ENCODE peak calls at places on chromosomes 12 and 14, in seven cellular contexts. S is DMS153; X is activated CD4-positive, alpha-beta T cell treated with anti-CD3 and anti-CD28 coated beads, Interleukin-2, amount 50 U/mL, for 1 hour; L is endothelial cell; N is HTR-8/SVneo; T is iPS DF 6.9; V is NCI-H1417. P is an unnamed sample.

GRCh38 chr12:111558107-111558376 is 41.1 kb downstream of the ATXN2 start:
- DNase-seq in S (no peak), X (no peak), L (no peak), N (no peak), T (no peak), V (no peak), P (no peak)

GRCh38 chr12:23949212-23950010 is at the start of gene SOX5:
- DNase-seq in S (no peak), X (no peak), L (peak), N (no peak), T (no peak), V (peak), P (no peak)

GRCh38 chr14:24285351-24285750 is 14.0 kb upstream of the RABGGTA start:
- DNase-seq in S (no peak), X (no peak), L (no peak), N (no peak), T (no peak), V (no peak), P (no peak)

GRCh38 chr12:30989754-30990153 is 63.2 kb downstream of the TSPAN11 start:
- DNase-seq in S (peak), X (no peak), L (peak), N (no peak), T (peak), V (peak), P (no peak)

GRCh38 chr14:55532645-55533309 is 47.2 kb upstream of the KTN1 start:
- DNase-seq in S (no peak), X (no peak), L (peak), N (no peak), T (no peak), V (no peak), P (no peak)

GRCh38 chr12:68856510-68856909 is 48.5 kb downstream of the MDM2 start:
- DNase-seq in S (no peak), X (no peak), L (no peak), N (no peak), T (no peak), V (no peak), P (no peak)

GRCh38 chr12:65123435-65124063 is 2.4 kb upstream of the WIF1 start:
- DNase-seq in S (peak), X (no peak), L (peak), N (peak), T (no peak), V (peak), P (no peak)

GRCh38 chr12:116199160-116199559 is 78.3 kb downstream of the MED13L start:
- DNase-seq in S (no peak), X (no peak), L (no peak), N (no peak), T (no peak), V (no peak), P (no peak)

GRCh38 chr12:58414398-58414871 is 473.1 kb downstream of the ATP23 start:
- DNase-seq in S (no peak), X (no peak), L (no peak), N (no peak), T (no peak), V (no peak), P (no peak)

GRCh38 chr14:35533357-35534129 is 421 bp upstream of the INSM2 start:
- DNase-seq in S (peak), X (peak), L (peak), N (peak), T (no peak), V (peak), P (no peak)

GRCh38 chr12:52402873-52403510 is 3.1 kb downstream of the KRT82 start:
- DNase-seq in S (no peak), X (no peak), L (no peak), N (no peak), T (no peak), V (no peak), P (no peak)

GRCh38 chr12:132210223-132211055 is 66.2 kb downstream of the NOC4L start:
- DNase-seq in S (no peak), X (no peak), L (no peak), N (no peak), T (no peak), V (no peak), P (no peak)

GRCh38 chr12:22625671-22626251 is 790 bp downstream of the ETNK1 start:
- DNase-seq in S (no peak), X (peak), L (peak), N (peak), T (no peak), V (peak), P (no peak)

GRCh38 chr14:33564774-33565630 is 385.9 kb downstream of the EGLN3 start:
- DNase-seq in S (peak), X (no peak), L (peak), N (peak), T (no peak), V (no peak), P (no peak)

GRCh38 chr14:101705733-101706508 is 55.6 kb upstream of the PPP2R5C start:
- DNase-seq in S (no peak), X (peak), L (no peak), N (no peak), T (no peak), V (no peak), P (no peak)

GRCh38 chr14:103002578-103003350 is 54.6 kb downstream of the CDC42BPB start:
- DNase-seq in S (no peak), X (no peak), L (no peak), N (no peak), T (no peak), V (no peak), P (no peak)

GRCh38 chr12:28177461-28177860 is 12.8 kb upstream of the CCDC91 start:
- DNase-seq in S (no peak), X (no peak), L (no peak), N (no peak), T (no peak), V (no peak), P (no peak)

GRCh38 chr12:90253674-90254181 is 545.1 kb upstream of the ATP2B1 start:
- DNase-seq in S (peak), X (peak), L (no peak), N (peak), T (no peak), V (no peak), P (no peak)

GRCh38 chr14:69270795-69271708 is 11.1 kb downstream of the GALNT16 start:
- DNase-seq in S (no peak), X (no peak), L (no peak), N (peak), T (no peak), V (no peak), P (no peak)

GRCh38 chr12:82415402-82415801 is 57.1 kb downstream of the METTL25 start:
- DNase-seq in S (no peak), X (no peak), L (no peak), N (no peak), T (no peak), V (no peak), P (no peak)

GRCh38 chr12:124194521-124195225 is 100.2 kb upstream of the RFLNA start:
- DNase-seq in S (no peak), X (no peak), L (no peak), N (no peak), T (no peak), V (no peak), P (no peak)

GRCh38 chr12:38744056-38744455 is 161.3 kb downstream of the CPNE8 start:
- DNase-seq in S (no peak), X (no peak), L (no peak), N (no peak), T (no peak), V (no peak), P (no peak)

GRCh38 chr12:53219116-53219955 is 12.3 kb upstream of the ITGB7 start:
- DNase-seq in S (no peak), X (peak), L (no peak), N (no peak), T (no peak), V (no peak), P (no peak)

GRCh38 chr12:54364413-54364812 is at the start of gene GPR84:
- DNase-seq in S (no peak), X (no peak), L (no peak), N (no peak), T (no peak), V (no peak), P (no peak)

GRCh38 chr12:110266980-110267620 is 13.9 kb upstream of the ATP2A2 start:
- DNase-seq in S (peak), X (no peak), L (no peak), N (no peak), T (no peak), V (peak), P (no peak)

GRCh38 chr12:78406776-78407335 is 457.7 kb upstream of the SYT1 start:
- DNase-seq in S (peak), X (no peak), L (no peak), N (no peak), T (no peak), V (no peak), P (no peak)

GRCh38 chr14:95998656-95999055 is 40.5 kb upstream of the C14orf132 start:
- DNase-seq in S (no peak), X (no peak), L (no peak), N (peak), T (no peak), V (peak), P (no peak)

GRCh38 chr14:100567009-100567876 is 20.0 kb downstream of the BEGAIN start:
- DNase-seq in S (no peak), X (no peak), L (no peak), N (no peak), T (no peak), V (no peak), P (no peak)

GRCh38 chr12:118058881-118059644 is 1.9 kb downstream of the WSB2 start:
- DNase-seq in S (no peak), X (no peak), L (no peak), N (no peak), T (no peak), V (no peak), P (no peak)

GRCh38 chr12:122988612-122989442 is 8.3 kb downstream of the ARL6IP4 start:
- DNase-seq in S (no peak), X (no peak), L (no peak), N (no peak), T (no peak), V (no peak), P (no peak)

GRCh38 chr14:105709281-105710118 is 183.1 kb downstream of the TMEM121 start:
- DNase-seq in S (no peak), X (no peak), L (no peak), N (no peak), T (no peak), V (no peak), P (peak)

GRCh38 chr14:89477391-89477790 is 60.4 kb upstream of the FOXN3 start:
- DNase-seq in S (no peak), X (no peak), L (no peak), N (no peak), T (no peak), V (no peak), P (no peak)

GRCh38 chr14:77139540-77140342 is 1.9 kb downstream of the ZDHHC22 start:
- DNase-seq in S (peak), X (peak), L (peak), N (peak), T (no peak), V (peak), P (no peak)

GRCh38 chr14:89267163-89267562 is 149.9 kb downstream of the FOXN3 start:
- DNase-seq in S (no peak), X (no peak), L (no peak), N (no peak), T (no peak), V (no peak), P (no peak)

P was measured in omental fat pad.